ENCODE peak calls at places on chromosome 9, in four cellular contexts. B, G, T and C are unnamed samples.

GRCh38 chr9:135924628-135925338 is 17.4 kb upstream of the CAMSAP1 start:
- DNase-seq in G (peak), T (no peak), B (no peak), C (no peak)

GRCh38 chr9:98929096-98929495 is 14.6 kb upstream of the COL15A1 start:
- DNase-seq in G (no peak), B (no peak), T (no peak), C (no peak)

GRCh38 chr9:12961276-12961809 is 186.5 kb downstream of the LURAP1L start:
- DNase-seq in B (no peak), G (no peak), T (no peak), C (no peak)

GRCh38 chr9:130199605-130200004 is 27.4 kb downstream of the NCS1 start:
- DNase-seq in G (peak), T (no peak), B (no peak), C (no peak)

GRCh38 chr9:14033067-14033466 is 280.9 kb downstream of the NFIB start:
- DNase-seq in T (no peak), G (no peak), B (no peak), C (no peak)

GRCh38 chr9:93090091-93090655 is 5.8 kb upstream of the CARD19 start:
- DNase-seq in G (no peak), B (no peak), T (no peak), C (no peak)

GRCh38 chr9:91803143-91803940 is 146.7 kb downstream of the ROR2 start:
- DNase-seq in G (peak), B (no peak), T (no peak), C (no peak)

GRCh38 chr9:120009856-120010255 is 570.1 kb downstream of the CDK5RAP2 start:
- DNase-seq in B (no peak), T (no peak), G (no peak), C (no peak)

GRCh38 chr9:123304340-123304691 is 35.9 kb upstream of the STRBP start:
- DNase-seq in T (no peak), G (no peak), B (no peak), C (no peak)

GRCh38 chr9:111842313-111842712 is 47.6 kb upstream of the SHOC1 start:
- DNase-seq in B (no peak), T (no peak), G (peak), C (no peak)

GRCh38 chr9:105901514-105902109 is 207.3 kb downstream of the TMEM38B start:
- DNase-seq in G (peak), T (no peak), B (no peak), C (no peak)

GRCh38 chr9:14499976-14500375 is 186.0 kb upstream of the NFIB start:
- DNase-seq in G (no peak), T (no peak), B (no peak), C (no peak)

GRCh38 chr9:137645211-137645610 is 26.4 kb downstream of the EHMT1 start:
- DNase-seq in G (no peak), T (no peak), B (no peak), C (no peak)

GRCh38 chr9:20823051-20823450 is 139.0 kb downstream of the FOCAD start:
- DNase-seq in B (no peak), T (no peak), G (peak), C (no peak)

GRCh38 chr9:129493714-129494047 is 127.2 kb downstream of the C9orf50 start:
- DNase-seq in G (no peak), T (no peak), B (no peak), C (no peak)

GRCh38 chr9:80369641-80370040 is 797.9 kb downstream of the TLE4 start:
- DNase-seq in T (no peak), B (no peak), G (no peak), C (no peak)

GRCh38 chr9:91835632-91836031 is 114.4 kb downstream of the ROR2 start:
- DNase-seq in T (no peak), G (no peak), B (no peak), C (no peak)

GRCh38 chr9:21974542-21975409 is 19.4 kb downstream of the CDKN2A start:
- DNase-seq in G (peak), T (no peak), B (no peak), C (no peak)

GRCh38 chr9:37760416-37761165 is 7.0 kb downstream of the TRMT10B start:
- DNase-seq in T (no peak), G (peak), B (no peak), C (peak)

GRCh38 chr9:110179734-110180133 is 28.2 kb downstream of the C9orf152 start:
- DNase-seq in B (no peak), T (no peak), G (peak), C (peak)

GRCh38 chr9:125739442-125739841 is 7.7 kb upstream of the PBX3 start:
- DNase-seq in G (no peak), T (no peak), B (no peak), C (no peak)

GRCh38 chr9:128203024-128203841 is at the start of gene DNM1:
- DNase-seq in B (peak), T (no peak), G (peak), C (no peak)

GRCh38 chr9:94619012-94619411 is 20.3 kb downstream of the FBP1 start:
- DNase-seq in T (no peak), B (no peak), G (no peak), C (no peak)

GRCh38 chr9:81759680-81760215 is 70.4 kb upstream of the TLE1 start:
- DNase-seq in B (no peak), G (peak), T (peak), C (no peak)

GRCh38 chr9:4980046-4980727 is 4.9 kb upstream of the JAK2 start:
- DNase-seq in T (no peak), B (no peak), G (no peak), C (no peak)